ENCODE peak calls at places on chromosomes 3 and 15, in five cellular contexts. One of them, this sample, is unnamed. For H3K4me1, the result is how much of the 10 kb centered on the place peaks cover.

GRCh38 chr15:50046159-50046558 is 72.9 kb downstream of the ATP8B4 start:
- DNase-seq in A549: no peak
- DNase-seq in spleen: no peak
- DNase-seq in uterus: no peak
- DNase-seq in tibial nerve: no peak
- DNase-seq in this sample: no peak

GRCh38 chr3:174016186-174016585 is 618.6 kb downstream of the NLGN1 start:
- DNase-seq in A549: no peak
- DNase-seq in spleen: no peak
- DNase-seq in uterus: no peak
- DNase-seq in tibial nerve: no peak
- DNase-seq in this sample: no peak

GRCh38 chr3:73499787-73500186 is 125.0 kb downstream of the PDZRN3 start:
- DNase-seq in A549: no peak
- DNase-seq in spleen: no peak
- DNase-seq in uterus: no peak
- DNase-seq in tibial nerve: no peak
- DNase-seq in this sample: no peak

GRCh38 chr3:158672293-158673176 is at the start of gene LXN:
- DNase-seq in A549: peak
- DNase-seq in spleen: peak
- DNase-seq in uterus: peak
- DNase-seq in tibial nerve: peak
- DNase-seq in this sample: peak

GRCh38 chr15:90336705-90337141 is 15.4 kb upstream of the ZNF774 start:
- DNase-seq in A549: peak
- DNase-seq in spleen: peak
- DNase-seq in uterus: no peak
- DNase-seq in tibial nerve: no peak
- DNase-seq in this sample: no peak

GRCh38 chr15:99584081-99584600 is 18.4 kb downstream of the MEF2A start:
- DNase-seq in A549: no peak
- DNase-seq in spleen: no peak
- DNase-seq in uterus: no peak
- DNase-seq in tibial nerve: no peak
- DNase-seq in this sample: no peak

GRCh38 chr15:81530271-81530670 is 156.3 kb upstream of the TMC3 start:
- DNase-seq in A549: no peak
- DNase-seq in spleen: no peak
- DNase-seq in uterus: no peak
- DNase-seq in tibial nerve: no peak
- DNase-seq in this sample: no peak

GRCh38 chr3:13189639-13190375 is 116.6 kb upstream of the IQSEC1 start:
- DNase-seq in A549: no peak
- DNase-seq in spleen: peak
- DNase-seq in uterus: no peak
- DNase-seq in tibial nerve: no peak
- DNase-seq in this sample: peak

GRCh38 chr3:145801699-145802098 is 359.3 kb downstream of the PLOD2 start:
- DNase-seq in A549: no peak
- DNase-seq in spleen: no peak
- DNase-seq in uterus: no peak
- DNase-seq in tibial nerve: no peak
- DNase-seq in this sample: no peak

GRCh38 chr15:74635228-74635627 is 19.6 kb downstream of the CLK3 start:
- DNase-seq in A549: peak
- DNase-seq in spleen: peak
- DNase-seq in uterus: no peak
- DNase-seq in tibial nerve: no peak
- DNase-seq in this sample: no peak

GRCh38 chr3:12518266-12519028 is 26.9 kb downstream of the MKRN2OS start:
- DNase-seq in A549: no peak
- DNase-seq in spleen: no peak
- DNase-seq in uterus: no peak
- DNase-seq in tibial nerve: no peak
- DNase-seq in this sample: no peak

GRCh38 chr15:39586387-39587171 is 5.7 kb downstream of the THBS1 start:
- DNase-seq in A549: no peak
- DNase-seq in spleen: no peak
- DNase-seq in uterus: no peak
- DNase-seq in tibial nerve: no peak
- DNase-seq in this sample: no peak

GRCh38 chr15:39013262-39013661 is 448.6 kb upstream of the RASGRP1 start:
- DNase-seq in A549: no peak
- DNase-seq in spleen: no peak
- DNase-seq in uterus: no peak
- DNase-seq in tibial nerve: no peak
- DNase-seq in this sample: no peak

GRCh38 chr3:139110072-139110830 is 65.6 kb upstream of the PRR23C start:
- DNase-seq in A549: no peak
- DNase-seq in spleen: no peak
- DNase-seq in uterus: no peak
- DNase-seq in tibial nerve: no peak
- DNase-seq in this sample: no peak

GRCh38 chr3:153138267-153139210 is 23.5 kb upstream of the RAP2B start:
- DNase-seq in A549: peak
- DNase-seq in spleen: no peak
- DNase-seq in uterus: peak
- DNase-seq in tibial nerve: no peak
- DNase-seq in this sample: peak

GRCh38 chr3:29409409-29409808 is 128.5 kb downstream of the RBMS3 start:
- DNase-seq in A549: no peak
- DNase-seq in spleen: no peak
- DNase-seq in uterus: no peak
- DNase-seq in tibial nerve: no peak
- DNase-seq in this sample: no peak

GRCh38 chr3:183529717-183530116 is 25.8 kb downstream of the KLHL6 start:
- DNase-seq in A549: no peak
- DNase-seq in spleen: no peak
- DNase-seq in uterus: no peak
- DNase-seq in tibial nerve: no peak
- DNase-seq in this sample: no peak

GRCh38 chr3:15313461-15313860 is 18.9 kb downstream of the SH3BP5 start:
- DNase-seq in A549: no peak
- DNase-seq in spleen: no peak
- DNase-seq in uterus: no peak
- DNase-seq in tibial nerve: no peak
- DNase-seq in this sample: no peak

GRCh38 chr3:18071833-18072232 is 329.4 kb upstream of the TBC1D5 start:
- DNase-seq in A549: no peak
- DNase-seq in spleen: no peak
- DNase-seq in uterus: no peak
- DNase-seq in tibial nerve: no peak
- DNase-seq in this sample: no peak

GRCh38 chr15:42267286-42267685 is 5.7 kb upstream of the GANC start:
- DNase-seq in A549: no peak
- DNase-seq in spleen: no peak
- DNase-seq in uterus: no peak
- DNase-seq in tibial nerve: no peak
- DNase-seq in this sample: no peak
- H3K4me3 ChIP-seq in A549: no peak
- H3K4me3 ChIP-seq in spleen: no peak
- H3K4me3 ChIP-seq in uterus: no peak
- H3K4me3 ChIP-seq in tibial nerve: no peak
- H3K4me3 ChIP-seq in this sample: no peak

GRCh38 chr3:19559724-19560442 is 374.1 kb downstream of the EFHB start:
- DNase-seq in A549: no peak
- DNase-seq in spleen: no peak
- DNase-seq in uterus: no peak
- DNase-seq in tibial nerve: no peak
- DNase-seq in this sample: no peak
- TF ChIP-seq POLR2A in A549: no peak
- TF ChIP-seq POLR2A in spleen: no peak
- TF ChIP-seq POLR2A in uterus: no peak
- TF ChIP-seq POLR2A in tibial nerve: no peak
- TF ChIP-seq POLR2A in this sample: no peak

GRCh38 chr3:71054312-71054711 is 529.2 kb downstream of the FOXP1 start:
- DNase-seq in A549: no peak
- DNase-seq in spleen: no peak
- DNase-seq in uterus: no peak
- DNase-seq in tibial nerve: no peak
- DNase-seq in this sample: no peak
- H3K4me1 ChIP-seq in A549: half or more
- H3K4me1 ChIP-seq in spleen: under half
- H3K4me1 ChIP-seq in uterus: under half
- H3K4me1 ChIP-seq in tibial nerve: half or more
- H3K4me1 ChIP-seq in this sample: under half

GRCh38 chr3:31968927-31969418 is 12.1 kb downstream of the OSBPL10 start:
- DNase-seq in A549: peak
- DNase-seq in spleen: no peak
- DNase-seq in uterus: no peak
- DNase-seq in tibial nerve: no peak
- DNase-seq in this sample: no peak
- H3K4me3 ChIP-seq in A549: peak
- H3K4me3 ChIP-seq in spleen: no peak
- H3K4me3 ChIP-seq in uterus: no peak
- H3K4me3 ChIP-seq in tibial nerve: no peak
- H3K4me3 ChIP-seq in this sample: no peak

GRCh38 chr3:54167999-54168398 is 45.6 kb downstream of the CACNA2D3 start:
- DNase-seq in A549: no peak
- DNase-seq in spleen: no peak
- DNase-seq in uterus: no peak
- DNase-seq in tibial nerve: no peak
- DNase-seq in this sample: no peak
- TF ChIP-seq POLR2A in A549: no peak
- TF ChIP-seq POLR2A in spleen: no peak
- TF ChIP-seq POLR2A in uterus: no peak
- TF ChIP-seq POLR2A in tibial nerve: no peak
- TF ChIP-seq POLR2A in this sample: no peak

GRCh38 chr3:171329759-171330158 is 130.4 kb downstream of the TNIK start:
- DNase-seq in A549: no peak
- DNase-seq in spleen: no peak
- DNase-seq in uterus: no peak
- DNase-seq in tibial nerve: no peak
- DNase-seq in this sample: no peak
- H3K4me1 ChIP-seq in A549: under half
- H3K4me1 ChIP-seq in spleen: under half
- H3K4me1 ChIP-seq in uterus: under half
- H3K4me1 ChIP-seq in tibial nerve: under half
- H3K4me1 ChIP-seq in this sample: under half

GRCh38 chr3:49812916-49813496 is 747 bp downstream of the UBA7 start:
- DNase-seq in A549: no peak
- DNase-seq in spleen: no peak
- DNase-seq in uterus: no peak
- DNase-seq in tibial nerve: no peak
- DNase-seq in this sample: no peak
- H3K4me3 ChIP-seq in A549: no peak
- H3K4me3 ChIP-seq in spleen: peak
- H3K4me3 ChIP-seq in uterus: peak
- H3K4me3 ChIP-seq in tibial nerve: peak
- H3K4me3 ChIP-seq in this sample: peak

GRCh38 chr3:52238193-52238760 is 681 bp downstream of the TWF2 start:
- DNase-seq in A549: peak
- DNase-seq in spleen: no peak
- DNase-seq in uterus: no peak
- DNase-seq in tibial nerve: peak
- DNase-seq in this sample: no peak

GRCh38 chr3:52240886-52241244 is 1.9 kb upstream of the TWF2 start:
- DNase-seq in A549: no peak
- DNase-seq in spleen: no peak
- DNase-seq in uterus: no peak
- DNase-seq in tibial nerve: no peak
- DNase-seq in this sample: no peak

GRCh38 chr3:52240059-52240885 is 1.3 kb upstream of the TWF2 start:
- DNase-seq in A549: peak
- DNase-seq in spleen: peak
- DNase-seq in uterus: peak
- DNase-seq in tibial nerve: peak
- DNase-seq in this sample: no peak

GRCh38 chr3:52237659-52238172 is 1.2 kb downstream of the TWF2 start:
- DNase-seq in A549: peak
- DNase-seq in spleen: peak
- DNase-seq in uterus: peak
- DNase-seq in tibial nerve: peak
- DNase-seq in this sample: peak

GRCh38 chr3:52238761-52239701 is at the start of gene TWF2:
- DNase-seq in A549: peak
- DNase-seq in spleen: peak
- DNase-seq in uterus: peak
- DNase-seq in tibial nerve: peak
- DNase-seq in this sample: peak
- TF ChIP-seq POLR2A in A549: peak
- TF ChIP-seq POLR2A in spleen: no peak
- TF ChIP-seq POLR2A in uterus: peak
- TF ChIP-seq POLR2A in tibial nerve: peak
- TF ChIP-seq POLR2A in this sample: no peak

This sample was measured in breast epithelium.